ENCODE peak calls at places on chromosomes 4 and X, in four cellular contexts. S is kidney, K is RPMI7951, M is H4. T is an unnamed sample.

GRCh38 chr4:5724377-5724776 is 13.4 kb downstream of the EVC start:
- DNase-seq in S (no peak), K (peak), M (no peak), T (no peak)

GRCh38 chr4:96955691-96956090 is 1115.8 kb downstream of the PDHA2 start:
- DNase-seq in K (no peak), S (no peak), M (no peak), T (no peak)

GRCh38 chrX:72021975-72022374 is 109.7 kb downstream of the RTL5 start:
- DNase-seq in K (no peak), M (no peak), S (peak), T (no peak)

GRCh38 chr4:24032371-24032989 is 142.6 kb upstream of the PPARGC1A start:
- DNase-seq in M (peak), K (peak), S (no peak), T (no peak)

GRCh38 chr4:38144029-38144428 is 183.8 kb downstream of the PTTG2 start:
- DNase-seq in M (no peak), K (no peak), S (no peak), T (no peak)

GRCh38 chr4:5945936-5946335 is 53.0 kb upstream of the CRMP1 start:
- DNase-seq in M (no peak), K (no peak), S (peak), T (peak)

GRCh38 chr4:55553442-55553841 is 6.7 kb upstream of the CLOCK start:
- DNase-seq in S (no peak), K (peak), M (peak), T (no peak)

GRCh38 chr4:40149960-40150385 is 46.9 kb upstream of the RHOH start:
- DNase-seq in M (peak), S (no peak), K (peak), T (no peak)

GRCh38 chr4:133150643-133151300 is 1.7 kb downstream of the PCDH10 start:
- DNase-seq in K (no peak), M (peak), S (peak), T (no peak)

GRCh38 chr4:88965053-88965452 is 91.9 kb downstream of the FAM13A start:
- DNase-seq in K (no peak), M (no peak), S (no peak), T (no peak)

T was measured in spleen.